ENCODE peak calls at places on chromosomes 12 and 14, in seven cellular contexts. U, V, D, J, G, Y and L are unnamed samples.

GRCh38 chr12:104175726-104176247 is 37.8 kb upstream of the NFYB start:
- DNase-seq in U (no peak), V (no peak), D (no peak), J (no peak), G (no peak), Y (no peak), L (no peak)

GRCh38 chr12:124686001-124686884 is 118.8 kb upstream of the NCOR2 start:
- DNase-seq in U (no peak), V (no peak), D (no peak), J (peak; percentile 62), G (no peak), Y (no peak), L (no peak)

GRCh38 chr14:101627913-101628257 is 66.6 kb downstream of the DIO3 start:
- DNase-seq in U (no peak), V (no peak), D (no peak), J (no peak), G (no peak), Y (no peak), L (no peak)

GRCh38 chr12:109740694-109741245 is 27.1 kb downstream of the FAM222A start:
- DNase-seq in U (no peak), V (no peak), D (no peak), J (no peak), G (peak; percentile 64), Y (no peak), L (no peak)

GRCh38 chr12:8916154-8916553 is 1.8 kb downstream of the PHC1 start:
- DNase-seq in U (no peak), V (no peak), D (no peak), J (no peak), G (no peak), Y (no peak), L (no peak)

GRCh38 chr12:32918890-32919791 is 22.6 kb upstream of the PKP2 start:
- DNase-seq in U (no peak), V (no peak), D (no peak), J (peak; percentile 45), G (no peak), Y (no peak), L (no peak)

GRCh38 chr12:122076743-122077495 is 1.6 kb upstream of the MLXIP start:
- DNase-seq in U (no peak), V (no peak), D (peak; percentile 55), J (no peak), G (peak; percentile 79), Y (no peak), L (no peak)

GRCh38 chr14:87868920-87869319 is 124.1 kb downstream of the GALC start:
- DNase-seq in U (no peak), V (no peak), D (no peak), J (no peak), G (no peak), Y (no peak), L (no peak)

GRCh38 chr12:133106253-133106652 is 23.8 kb downstream of the ZNF891 start:
- DNase-seq in U (no peak), V (no peak), D (no peak), J (peak; percentile 47), G (no peak), Y (no peak), L (no peak)

GRCh38 chr12:121507984-121508383 is 72.8 kb downstream of the KDM2B start:
- DNase-seq in U (no peak), V (no peak), D (no peak), J (no peak), G (no peak), Y (no peak), L (no peak)

GRCh38 chr12:6082613-6083012 is 41.9 kb downstream of the VWF start:
- DNase-seq in U (no peak), V (no peak), D (no peak), J (no peak), G (no peak), Y (no peak), L (no peak)

GRCh38 chr14:85531594-85532391 is 1.8 kb downstream of the FLRT2 start:
- DNase-seq in U (no peak), V (no peak), D (no peak), J (peak; percentile 79), G (peak; percentile 79), Y (no peak), L (no peak)

GRCh38 chr12:80491176-80491575 is 47.1 kb downstream of the PTPRQ start:
- DNase-seq in U (no peak), V (no peak), D (no peak), J (no peak), G (no peak), Y (no peak), L (no peak)

GRCh38 chr12:104680070-104680469 is 223.3 kb downstream of the CHST11 start:
- DNase-seq in U (no peak), V (no peak), D (peak; percentile 41), J (peak; percentile 50), G (no peak), Y (no peak), L (no peak)

GRCh38 chr12:132615579-132616066 is 3.0 kb upstream of the P2RX2 start:
- DNase-seq in U (no peak), V (no peak), D (no peak), J (no peak), G (no peak), Y (no peak), L (no peak)

GRCh38 chr12:75543529-75543928 is 32.1 kb upstream of the KRR1 start:
- DNase-seq in U (no peak), V (no peak), D (no peak), J (no peak), G (no peak), Y (no peak), L (no peak)

GRCh38 chr12:114371250-114371649 is 34.7 kb downstream of the TBX5 start:
- DNase-seq in U (no peak), V (no peak), D (no peak), J (no peak), G (no peak), Y (no peak), L (no peak)

GRCh38 chr14:90500665-90501370 is 104.0 kb downstream of the CALM1 start:
- DNase-seq in U (no peak), V (no peak), D (no peak), J (no peak), G (peak; percentile 64), Y (no peak), L (no peak)

GRCh38 chr12:52191841-52192791 is at the start of gene KRT80:
- DNase-seq in U (peak; percentile 98), V (no peak), D (no peak), J (peak; percentile 99), G (no peak), Y (peak; percentile 81), L (no peak)

GRCh38 chr14:81132492-81132891 is 88.3 kb downstream of the GTF2A1 start:
- DNase-seq in U (no peak), V (no peak), D (no peak), J (no peak), G (no peak), Y (no peak), L (no peak)

GRCh38 chr14:22982477-22983245 is at the start of gene AJUBA:
- DNase-seq in U (peak; percentile 72), V (peak; percentile 53), D (peak; percentile 74), J (peak; percentile 95), G (peak; percentile 93), Y (peak; percentile 64), L (peak; percentile 87)
- TF ChIP-seq CTCF in U (no peak), V (no peak), D (no peak), J (no peak), G (no peak), Y (no peak), L (no peak)

GRCh38 chr12:55955800-55956508 is 9.9 kb downstream of the PMEL start:
- DNase-seq in U (no peak), V (no peak), D (no peak), J (peak; percentile 81), G (no peak), Y (no peak), L (no peak)
- TF ChIP-seq CTCF in U (peak; percentile 54), V (no peak), D (no peak), J (peak; percentile 49), G (no peak), Y (no peak), L (peak; percentile 20)

DNA sequence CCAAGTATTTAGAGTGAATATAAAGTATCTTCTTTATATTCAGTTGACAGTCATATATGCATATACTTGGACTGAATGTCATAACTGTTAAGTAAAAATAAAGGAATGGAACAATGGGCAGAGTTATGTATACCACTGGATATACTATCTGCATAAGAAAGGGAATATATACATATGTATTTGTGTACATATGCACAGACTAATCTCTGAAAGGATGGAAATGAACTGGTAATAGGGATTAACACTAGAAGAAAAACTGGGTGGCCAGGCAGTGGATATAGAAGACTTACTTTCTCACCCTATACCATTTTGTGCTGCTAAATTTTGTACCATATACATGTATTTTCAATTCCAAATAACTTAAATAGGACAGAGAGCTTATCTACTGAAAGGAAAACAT is 200.1 kb downstream of the MED13L start:
- DNase-seq in U (no peak), V (no peak), D (no peak), J (no peak), G (no peak), Y (no peak), L (no peak)
- TF ChIP-seq CTCF in U (no peak), V (no peak), D (no peak), J (no peak), G (no peak), Y (no peak), L (no peak)

GRCh38 chr12:46265734-46266133 is 3.1 kb downstream of the SLC38A1 start:
- DNase-seq in U (no peak), V (no peak), D (no peak), J (no peak), G (no peak), Y (no peak), L (no peak)

GRCh38 chr12:46265102-46265501 is 3.7 kb downstream of the SLC38A1 start:
- DNase-seq in U (no peak), V (no peak), D (no peak), J (no peak), G (no peak), Y (no peak), L (no peak)

GRCh38 chr12:46261658-46262057 is 7.2 kb downstream of the SLC38A1 start:
- DNase-seq in U (no peak), V (no peak), D (no peak), J (no peak), G (no peak), Y (no peak), L (no peak)

GRCh38 chr12:46264057-46264456 is 4.8 kb downstream of the SLC38A1 start:
- DNase-seq in U (no peak), V (no peak), D (no peak), J (no peak), G (no peak), Y (no peak), L (no peak)

DNA sequence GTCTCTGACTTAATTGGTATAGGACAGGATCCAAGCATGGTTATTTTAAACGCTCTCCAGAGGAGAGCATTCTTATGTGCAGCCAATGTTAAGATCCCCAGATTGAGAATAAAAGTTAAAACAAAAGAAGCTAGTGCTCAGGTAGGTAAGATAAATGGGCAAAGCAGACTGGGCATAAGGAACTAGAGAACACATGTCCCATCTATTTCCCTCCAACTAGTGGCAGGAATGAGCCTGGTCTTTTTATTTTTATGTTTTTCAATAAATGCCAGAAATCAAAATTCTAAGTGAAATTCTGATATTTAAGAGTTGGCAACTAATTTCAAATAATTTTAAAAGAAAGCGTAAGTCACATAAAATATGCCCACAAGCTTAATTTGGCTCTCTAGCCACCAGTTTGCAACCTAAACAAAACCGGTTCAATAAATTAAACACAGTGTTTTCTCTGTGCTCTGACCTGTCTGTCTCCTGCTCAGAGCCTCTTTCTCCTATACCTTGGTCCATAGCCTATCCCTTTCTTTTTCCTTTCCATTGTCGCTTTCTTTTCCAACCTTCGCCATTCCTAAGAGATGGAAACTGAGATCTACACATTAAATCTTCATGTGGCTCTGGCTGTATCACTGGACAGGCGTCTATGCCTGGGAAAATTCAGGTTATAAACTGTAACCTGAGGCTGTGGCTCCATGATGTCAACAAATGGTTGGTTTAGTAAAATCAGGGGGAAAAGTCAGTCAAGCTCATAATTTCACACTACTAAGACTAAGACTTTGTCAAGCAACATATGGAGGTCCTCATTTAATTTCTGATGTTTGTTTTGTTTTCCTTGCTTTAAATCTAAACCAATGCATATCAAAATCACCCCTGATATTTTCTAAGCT is 5.5 kb downstream of the SLC38A1 start:
- DNase-seq in U (no peak), V (no peak), D (no peak), J (no peak), G (no peak), Y (no peak), L (no peak)
- TF ChIP-seq CTCF in U (peak; percentile 36), V (no peak), D (no peak), J (peak; percentile 22), G (no peak), Y (no peak), L (no peak)